ENCODE peak calls at places on chromosome 11, in seven cellular contexts. One of them, this sample, is unnamed.

GRCh38 chr11:20937826-20938225 is 268.4 kb downstream of the NELL1 start:
- DNase-seq in fibroblast of villous mesenchyme: no peak
- DNase-seq in astrocyte: no peak
- DNase-seq in heart left ventricle: no peak
- DNase-seq in neural crest cell: no peak
- DNase-seq in lower leg skin: no peak
- DNase-seq in colonic mucosa: no peak
- DNase-seq in this sample: no peak

GRCh38 chr11:132332521-132332920 is 962.1 kb downstream of the NTM start:
- DNase-seq in fibroblast of villous mesenchyme: no peak
- DNase-seq in astrocyte: no peak
- DNase-seq in heart left ventricle: no peak
- DNase-seq in neural crest cell: no peak
- DNase-seq in lower leg skin: no peak
- DNase-seq in colonic mucosa: no peak
- DNase-seq in this sample: no peak

GRCh38 chr11:35822815-35823495 is 120.9 kb upstream of the LDLRAD3 start:
- DNase-seq in fibroblast of villous mesenchyme: no peak
- DNase-seq in astrocyte: no peak
- DNase-seq in heart left ventricle: no peak
- DNase-seq in neural crest cell: no peak
- DNase-seq in lower leg skin: no peak
- DNase-seq in colonic mucosa: no peak
- DNase-seq in this sample: no peak

GRCh38 chr11:57276857-57277505 is 39.9 kb upstream of the APLNR start:
- DNase-seq in fibroblast of villous mesenchyme: peak
- DNase-seq in astrocyte: no peak
- DNase-seq in heart left ventricle: no peak
- DNase-seq in neural crest cell: no peak
- DNase-seq in lower leg skin: peak
- DNase-seq in colonic mucosa: no peak
- DNase-seq in this sample: no peak

GRCh38 chr11:134069426-134069921 is 602 bp downstream of the JAM3 start:
- DNase-seq in fibroblast of villous mesenchyme: peak
- DNase-seq in astrocyte: no peak
- DNase-seq in heart left ventricle: peak
- DNase-seq in neural crest cell: peak
- DNase-seq in lower leg skin: no peak
- DNase-seq in colonic mucosa: no peak
- DNase-seq in this sample: no peak

GRCh38 chr11:1568451-1568911 is 3.6 kb downstream of the DUSP8 start:
- DNase-seq in fibroblast of villous mesenchyme: no peak
- DNase-seq in astrocyte: no peak
- DNase-seq in heart left ventricle: peak
- DNase-seq in neural crest cell: no peak
- DNase-seq in lower leg skin: no peak
- DNase-seq in colonic mucosa: peak
- DNase-seq in this sample: no peak

GRCh38 chr11:70555092-70555491 is 156.8 kb downstream of the CTTN start:
- DNase-seq in fibroblast of villous mesenchyme: no peak
- DNase-seq in astrocyte: no peak
- DNase-seq in heart left ventricle: no peak
- DNase-seq in neural crest cell: no peak
- DNase-seq in lower leg skin: no peak
- DNase-seq in colonic mucosa: no peak
- DNase-seq in this sample: no peak

GRCh38 chr11:8219257-8220021 is 44.2 kb downstream of the LMO1 start:
- DNase-seq in fibroblast of villous mesenchyme: peak
- DNase-seq in astrocyte: peak
- DNase-seq in heart left ventricle: no peak
- DNase-seq in neural crest cell: no peak
- DNase-seq in lower leg skin: no peak
- DNase-seq in colonic mucosa: peak
- DNase-seq in this sample: peak

GRCh38 chr11:118604566-118604965 is 2.8 kb upstream of the PHLDB1 start:
- DNase-seq in fibroblast of villous mesenchyme: no peak
- DNase-seq in astrocyte: no peak
- DNase-seq in heart left ventricle: no peak
- DNase-seq in neural crest cell: no peak
- DNase-seq in lower leg skin: no peak
- DNase-seq in colonic mucosa: no peak
- DNase-seq in this sample: no peak

GRCh38 chr11:69611548-69612526 is 29.1 kb upstream of the CCND1 start:
- DNase-seq in fibroblast of villous mesenchyme: peak
- DNase-seq in astrocyte: no peak
- DNase-seq in heart left ventricle: no peak
- DNase-seq in neural crest cell: no peak
- DNase-seq in lower leg skin: peak
- DNase-seq in colonic mucosa: no peak
- DNase-seq in this sample: no peak

GRCh38 chr11:838441-839279 is 3.7 kb downstream of the POLR2L start:
- DNase-seq in fibroblast of villous mesenchyme: no peak
- DNase-seq in astrocyte: no peak
- DNase-seq in heart left ventricle: no peak
- DNase-seq in neural crest cell: no peak
- DNase-seq in lower leg skin: no peak
- DNase-seq in colonic mucosa: peak
- DNase-seq in this sample: no peak

GRCh38 chr11:114416441-114416928 is 16.0 kb downstream of the RBM7 start:
- DNase-seq in fibroblast of villous mesenchyme: peak
- DNase-seq in astrocyte: peak
- DNase-seq in heart left ventricle: no peak
- DNase-seq in neural crest cell: no peak
- DNase-seq in lower leg skin: no peak
- DNase-seq in colonic mucosa: no peak
- DNase-seq in this sample: peak

GRCh38 chr11:128695539-128696221 is 1.8 kb downstream of the FLI1 start:
- DNase-seq in fibroblast of villous mesenchyme: peak
- DNase-seq in astrocyte: no peak
- DNase-seq in heart left ventricle: no peak
- DNase-seq in neural crest cell: no peak
- DNase-seq in lower leg skin: no peak
- DNase-seq in colonic mucosa: no peak
- DNase-seq in this sample: no peak

GRCh38 chr11:214083-214482 is 6.6 kb downstream of the RIC8A start:
- DNase-seq in fibroblast of villous mesenchyme: no peak
- DNase-seq in astrocyte: no peak
- DNase-seq in heart left ventricle: no peak
- DNase-seq in neural crest cell: no peak
- DNase-seq in lower leg skin: no peak
- DNase-seq in colonic mucosa: no peak
- DNase-seq in this sample: no peak

GRCh38 chr11:78350101-78350645 is 67.4 kb downstream of the GAB2 start:
- DNase-seq in fibroblast of villous mesenchyme: peak
- DNase-seq in astrocyte: no peak
- DNase-seq in heart left ventricle: peak
- DNase-seq in neural crest cell: no peak
- DNase-seq in lower leg skin: no peak
- DNase-seq in colonic mucosa: peak
- DNase-seq in this sample: peak

GRCh38 chr11:29282088-29282487 is 734.7 kb downstream of the KCNA4 start:
- DNase-seq in fibroblast of villous mesenchyme: peak
- DNase-seq in astrocyte: peak
- DNase-seq in heart left ventricle: no peak
- DNase-seq in neural crest cell: no peak
- DNase-seq in lower leg skin: no peak
- DNase-seq in colonic mucosa: no peak
- DNase-seq in this sample: peak

GRCh38 chr11:24592342-24592741 is 95.5 kb downstream of the LUZP2 start:
- DNase-seq in fibroblast of villous mesenchyme: no peak
- DNase-seq in astrocyte: peak
- DNase-seq in heart left ventricle: no peak
- DNase-seq in neural crest cell: no peak
- DNase-seq in lower leg skin: no peak
- DNase-seq in colonic mucosa: no peak
- DNase-seq in this sample: no peak

GRCh38 chr11:83011333-83012167 is 60.1 kb downstream of the RAB30 start:
- DNase-seq in fibroblast of villous mesenchyme: no peak
- DNase-seq in astrocyte: peak
- DNase-seq in heart left ventricle: no peak
- DNase-seq in neural crest cell: no peak
- DNase-seq in lower leg skin: no peak
- DNase-seq in colonic mucosa: no peak
- DNase-seq in this sample: no peak

GRCh38 chr11:120929090-120929489 is 94.8 kb upstream of the TBCEL start:
- DNase-seq in fibroblast of villous mesenchyme: no peak
- DNase-seq in astrocyte: peak
- DNase-seq in heart left ventricle: no peak
- DNase-seq in neural crest cell: no peak
- DNase-seq in lower leg skin: no peak
- DNase-seq in colonic mucosa: no peak
- DNase-seq in this sample: peak

GRCh38 chr11:120931057-120931779 is 92.7 kb upstream of the TBCEL start:
- DNase-seq in fibroblast of villous mesenchyme: no peak
- DNase-seq in astrocyte: no peak
- DNase-seq in heart left ventricle: no peak
- DNase-seq in neural crest cell: no peak
- DNase-seq in lower leg skin: no peak
- DNase-seq in colonic mucosa: no peak
- DNase-seq in this sample: no peak

GRCh38 chr11:120932305-120932905 is 91.5 kb upstream of the TBCEL start:
- DNase-seq in fibroblast of villous mesenchyme: no peak
- DNase-seq in astrocyte: no peak
- DNase-seq in heart left ventricle: no peak
- DNase-seq in neural crest cell: no peak
- DNase-seq in lower leg skin: no peak
- DNase-seq in colonic mucosa: no peak
- DNase-seq in this sample: no peak

GRCh38 chr11:120928506-120929062 is 95.3 kb upstream of the TBCEL start:
- DNase-seq in fibroblast of villous mesenchyme: no peak
- DNase-seq in astrocyte: no peak
- DNase-seq in heart left ventricle: no peak
- DNase-seq in neural crest cell: no peak
- DNase-seq in lower leg skin: no peak
- DNase-seq in colonic mucosa: no peak
- DNase-seq in this sample: no peak

GRCh38 chr11:120929664-120930154 is 94.2 kb upstream of the TBCEL start:
- DNase-seq in fibroblast of villous mesenchyme: peak
- DNase-seq in astrocyte: peak
- DNase-seq in heart left ventricle: peak
- DNase-seq in neural crest cell: peak
- DNase-seq in lower leg skin: no peak
- DNase-seq in colonic mucosa: peak
- DNase-seq in this sample: peak
- TF ChIP-seq CTCF in fibroblast of villous mesenchyme: peak
- TF ChIP-seq CTCF in astrocyte: peak
- TF ChIP-seq CTCF in heart left ventricle: peak
- TF ChIP-seq CTCF in neural crest cell: peak
- TF ChIP-seq CTCF in lower leg skin: no peak
- TF ChIP-seq CTCF in colonic mucosa: peak
- TF ChIP-seq CTCF in this sample: peak

DNA sequence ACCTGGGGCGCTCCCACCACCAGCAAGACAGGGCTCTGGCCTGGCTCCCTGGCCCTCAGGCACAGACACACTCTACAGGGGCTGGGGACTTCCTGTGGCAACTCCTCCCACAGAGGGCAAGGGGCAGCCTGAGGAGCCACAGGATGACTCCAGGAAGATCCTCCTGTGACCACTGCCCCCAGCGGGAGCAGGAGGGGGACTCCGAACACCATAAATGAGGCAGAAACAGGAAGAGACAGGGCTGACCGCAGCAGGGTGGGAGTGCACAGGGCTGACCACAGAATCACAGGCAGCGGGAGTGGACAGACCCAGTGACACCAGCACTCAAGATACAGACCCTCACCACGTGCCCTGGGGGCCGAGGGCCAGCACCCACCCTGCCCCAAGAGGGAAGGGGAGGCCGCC is 10.8 kb downstream of the ARAP1 start:
- DNase-seq in fibroblast of villous mesenchyme: peak
- DNase-seq in astrocyte: no peak
- DNase-seq in heart left ventricle: no peak
- DNase-seq in neural crest cell: peak
- DNase-seq in lower leg skin: no peak
- DNase-seq in colonic mucosa: no peak
- DNase-seq in this sample: no peak
- TF ChIP-seq CTCF in fibroblast of villous mesenchyme: no peak
- TF ChIP-seq CTCF in astrocyte: no peak
- TF ChIP-seq CTCF in heart left ventricle: no peak
- TF ChIP-seq CTCF in neural crest cell: no peak
- TF ChIP-seq CTCF in lower leg skin: no peak
- TF ChIP-seq CTCF in colonic mucosa: no peak
- TF ChIP-seq CTCF in this sample: no peak

GRCh38 chr11:63682045-63682915 is 980 bp downstream of the RTN3 start:
- DNase-seq in fibroblast of villous mesenchyme: peak
- DNase-seq in astrocyte: no peak
- DNase-seq in heart left ventricle: peak
- DNase-seq in neural crest cell: peak
- DNase-seq in lower leg skin: peak
- DNase-seq in colonic mucosa: peak
- DNase-seq in this sample: no peak
- TF ChIP-seq CTCF in fibroblast of villous mesenchyme: no peak
- TF ChIP-seq CTCF in astrocyte: peak
- TF ChIP-seq CTCF in heart left ventricle: no peak
- TF ChIP-seq CTCF in neural crest cell: peak
- TF ChIP-seq CTCF in lower leg skin: no peak
- TF ChIP-seq CTCF in colonic mucosa: no peak
- TF ChIP-seq CTCF in this sample: peak

GRCh38 chr11:65417702-65418430 is 4.7 kb upstream of the NEAT1 start:
- DNase-seq in fibroblast of villous mesenchyme: peak
- DNase-seq in astrocyte: no peak
- DNase-seq in heart left ventricle: peak
- DNase-seq in neural crest cell: no peak
- DNase-seq in lower leg skin: peak
- DNase-seq in colonic mucosa: no peak
- DNase-seq in this sample: no peak
- TF ChIP-seq CTCF in fibroblast of villous mesenchyme: no peak
- TF ChIP-seq CTCF in astrocyte: no peak
- TF ChIP-seq CTCF in heart left ventricle: no peak
- TF ChIP-seq CTCF in neural crest cell: no peak
- TF ChIP-seq CTCF in lower leg skin: no peak
- TF ChIP-seq CTCF in colonic mucosa: no peak
- TF ChIP-seq CTCF in this sample: no peak

GRCh38 chr11:119993732-119994131 is 144.2 kb downstream of the TRIM29 start:
- DNase-seq in fibroblast of villous mesenchyme: no peak
- DNase-seq in astrocyte: no peak
- DNase-seq in heart left ventricle: no peak
- DNase-seq in neural crest cell: no peak
- DNase-seq in lower leg skin: peak
- DNase-seq in colonic mucosa: peak
- DNase-seq in this sample: no peak
- TF ChIP-seq CTCF in fibroblast of villous mesenchyme: no peak
- TF ChIP-seq CTCF in astrocyte: no peak
- TF ChIP-seq CTCF in heart left ventricle: no peak
- TF ChIP-seq CTCF in neural crest cell: peak
- TF ChIP-seq CTCF in lower leg skin: no peak
- TF ChIP-seq CTCF in colonic mucosa: no peak
- TF ChIP-seq CTCF in this sample: no peak

GRCh38 chr11:42410251-42410956 is 901.4 kb upstream of the API5 start:
- DNase-seq in fibroblast of villous mesenchyme: peak
- DNase-seq in astrocyte: peak
- DNase-seq in heart left ventricle: no peak
- DNase-seq in neural crest cell: no peak
- DNase-seq in lower leg skin: no peak
- DNase-seq in colonic mucosa: no peak
- DNase-seq in this sample: no peak

GRCh38 chr11:42407379-42407778 is 904.4 kb upstream of the API5 start:
- DNase-seq in fibroblast of villous mesenchyme: no peak
- DNase-seq in astrocyte: no peak
- DNase-seq in heart left ventricle: no peak
- DNase-seq in neural crest cell: peak
- DNase-seq in lower leg skin: no peak
- DNase-seq in colonic mucosa: no peak
- DNase-seq in this sample: peak
- TF ChIP-seq CTCF in fibroblast of villous mesenchyme: no peak
- TF ChIP-seq CTCF in astrocyte: peak
- TF ChIP-seq CTCF in heart left ventricle: no peak
- TF ChIP-seq CTCF in neural crest cell: peak
- TF ChIP-seq CTCF in lower leg skin: no peak
- TF ChIP-seq CTCF in colonic mucosa: no peak
- TF ChIP-seq CTCF in this sample: peak

This sample was measured in HFFc6.